ENCODE peak calls at places on chromosomes 3 and 15, in nine cellular contexts. R, I, V, F, B, T, A, O and M are unnamed samples.

GRCh38 chr3:13452490-13453335 is 27.4 kb upstream of the HDAC11 start:
- DNase-seq in R (no peak), I (peak; percentile 61), V (peak; percentile 79), F (peak; percentile 26), B (peak; percentile 84), T (peak; percentile 61), A (peak; percentile 70), O (peak; percentile 49), M (no peak)

GRCh38 chr3:153290278-153291015 is 128.4 kb downstream of the RAP2B start:
- DNase-seq in R (no peak), I (no peak), V (peak; percentile 57), F (no peak), B (no peak), T (no peak), A (peak; percentile 18), O (no peak), M (no peak)

GRCh38 chr3:122668930-122669730 is 11.5 kb upstream of the PARP14 start:
- DNase-seq in R (no peak), I (no peak), V (peak; percentile 95), F (no peak), B (no peak), T (no peak), A (peak; percentile 53), O (no peak), M (no peak)

GRCh38 chr3:77539677-77540076 is 499.8 kb downstream of the ROBO2 start:
- DNase-seq in R (no peak), I (no peak), V (no peak), F (no peak), B (no peak), T (no peak), A (no peak), O (no peak), M (no peak)

GRCh38 chr3:183385698-183386590 is 42.5 kb downstream of the MCF2L2 start:
- DNase-seq in R (no peak), I (peak; percentile 70), V (peak; percentile 86), F (peak; percentile 41), B (peak; percentile 95), T (peak; percentile 74), A (peak; percentile 81), O (peak; percentile 48), M (no peak)

GRCh38 chr15:39075311-39075710 is 505.6 kb upstream of the THBS1 start:
- DNase-seq in R (no peak), I (no peak), V (no peak), F (no peak), B (no peak), T (no peak), A (no peak), O (no peak), M (no peak)

GRCh38 chr3:111951032-111951431 is 27.8 kb upstream of the ABHD10 start:
- DNase-seq in R (no peak), I (no peak), V (no peak), F (no peak), B (no peak), T (no peak), A (no peak), O (no peak), M (no peak)

GRCh38 chr15:68208641-68209240 is 3.6 kb upstream of the CALML4 start:
- DNase-seq in R (no peak), I (peak; percentile 7), V (no peak), F (peak; percentile 13), B (peak; percentile 62), T (no peak), A (no peak), O (no peak), M (no peak)

GRCh38 chr3:192449036-192449435 is 278.3 kb downstream of the FGF12 start:
- DNase-seq in R (no peak), I (no peak), V (no peak), F (no peak), B (peak; percentile 64), T (no peak), A (no peak), O (no peak), M (no peak)

GRCh38 chr15:101528108-101528916 is 38.8 kb upstream of the PCSK6 start:
- DNase-seq in R (peak; percentile 52), I (no peak), V (no peak), F (peak; percentile 35), B (no peak), T (no peak), A (peak; percentile 72), O (no peak), M (no peak)

GRCh38 chr3:171444291-171444690 is 15.9 kb downstream of the TNIK start:
- DNase-seq in R (no peak), I (no peak), V (no peak), F (no peak), B (no peak), T (no peak), A (no peak), O (no peak), M (no peak)

GRCh38 chr3:67598814-67599556 is 55.4 kb downstream of the SUCLG2 start:
- DNase-seq in R (no peak), I (no peak), V (no peak), F (no peak), B (no peak), T (no peak), A (no peak), O (no peak), M (no peak)

GRCh38 chr15:40010681-40011080 is 28.3 kb downstream of the SRP14 start:
- DNase-seq in R (no peak), I (no peak), V (no peak), F (no peak), B (no peak), T (no peak), A (peak; percentile 10), O (no peak), M (no peak)

GRCh38 chr15:70618929-70619328 is 144.4 kb downstream of the UACA start:
- DNase-seq in R (no peak), I (no peak), V (peak; percentile 16), F (no peak), B (no peak), T (no peak), A (no peak), O (no peak), M (no peak)

GRCh38 chr3:38125305-38126120 is 11.4 kb downstream of the ACAA1 start:
- DNase-seq in R (no peak), I (no peak), V (no peak), F (no peak), B (no peak), T (no peak), A (no peak), O (no peak), M (no peak)

GRCh38 chr3:8972614-8973013 is 9.3 kb upstream of the RAD18 start:
- DNase-seq in R (no peak), I (peak; percentile 60), V (peak; percentile 66), F (no peak), B (peak; percentile 67), T (no peak), A (peak; percentile 49), O (no peak), M (no peak)

DNA sequence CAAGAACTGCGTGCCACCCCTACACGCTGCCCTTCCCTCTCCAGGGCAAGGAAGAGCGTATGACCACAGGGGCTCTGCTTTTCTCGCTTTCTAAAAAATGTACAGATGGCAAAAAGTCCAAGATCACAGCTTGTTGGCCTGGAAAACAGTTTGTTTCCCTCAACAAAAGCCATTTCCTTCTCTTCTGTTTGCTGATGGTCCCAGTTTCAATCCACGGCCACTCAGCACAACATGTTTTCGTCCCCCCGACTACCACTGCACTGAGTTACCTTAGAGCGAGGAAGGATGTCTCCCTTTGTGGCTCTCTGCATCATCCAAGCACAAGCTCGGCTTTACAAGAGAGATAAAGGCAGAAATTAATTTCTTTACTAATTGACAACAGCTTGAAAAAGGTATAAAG is 70.9 kb downstream of the ABTB1 start:
- DNase-seq in R (no peak), I (no peak), V (no peak), F (no peak), B (no peak), T (no peak), A (no peak), O (no peak), M (no peak)
- H3K4me1 ChIP-seq in R (peaks cover 32% of the 10 kb centered on the region), I (no peaks in the 10 kb centered on the region), V (peaks cover 28% of the 10 kb centered on the region), F (peaks cover 58% of the 10 kb centered on the region), B (peaks cover 44% of the 10 kb centered on the region), T (no peaks in the 10 kb centered on the region), A (peaks cover 41% of the 10 kb centered on the region), O (no peaks in the 10 kb centered on the region), M (peaks cover 5% of the 10 kb centered on the region)

GRCh38 chr3:127959041-127959440 is 44.0 kb downstream of the KBTBD12 start:
- DNase-seq in R (no peak), I (no peak), V (peak; percentile 19), F (no peak), B (no peak), T (no peak), A (no peak), O (no peak), M (no peak)

GRCh38 chr3:127962937-127963336 is 47.9 kb downstream of the KBTBD12 start:
- DNase-seq in R (no peak), I (no peak), V (no peak), F (no peak), B (no peak), T (no peak), A (no peak), O (no peak), M (no peak)

GRCh38 chr3:127961124-127961523 is 46.1 kb downstream of the KBTBD12 start:
- DNase-seq in R (no peak), I (no peak), V (no peak), F (no peak), B (no peak), T (no peak), A (no peak), O (no peak), M (no peak)

GRCh38 chr3:127961963-127962362 is 46.9 kb downstream of the KBTBD12 start:
- DNase-seq in R (no peak), I (no peak), V (peak; percentile 91), F (no peak), B (no peak), T (no peak), A (peak; percentile 6), O (no peak), M (no peak)

DNA sequence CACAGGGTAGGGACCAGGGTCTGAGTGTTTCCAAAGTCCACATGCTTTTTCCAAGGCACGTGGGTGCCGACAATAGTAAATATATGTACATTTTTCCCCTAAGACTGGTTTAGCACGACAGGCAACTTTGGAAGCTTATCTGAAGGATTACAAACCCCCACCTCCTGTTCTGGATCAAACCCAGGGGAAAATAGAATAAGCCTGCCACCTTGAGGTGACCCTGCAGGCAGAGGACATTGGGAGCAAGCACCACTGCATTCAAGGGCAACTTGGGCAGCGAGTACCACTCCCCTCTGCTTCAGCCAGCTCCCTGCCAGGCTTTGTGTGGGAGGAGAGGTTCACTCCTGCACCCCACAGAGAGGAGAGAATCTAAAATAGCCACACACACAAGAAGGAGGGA is 44.8 kb downstream of the KBTBD12 start:
- DNase-seq in R (no peak), I (peak; percentile 55), V (peak; percentile 62), F (no peak), B (peak; percentile 46), T (peak; percentile 74), A (peak; percentile 30), O (no peak), M (no peak)
- H3K4me3 ChIP-seq in R (no peak overlapping the region), I (no peak overlapping the region), V (no peak overlapping the region), F (no peak overlapping the region), B (no peak overlapping the region), T (no peak overlapping the region), A (no peak overlapping the region), O (no peak overlapping the region), M (no peak overlapping the region)

GRCh38 chr3:5006755-5007202 is 27.5 kb downstream of the BHLHE40 start:
- DNase-seq in R (peak; percentile 70), I (no peak), V (no peak), F (peak; percentile 41), B (no peak), T (no peak), A (peak; percentile 67), O (peak; percentile 80), M (no peak)
- H3K4me1 ChIP-seq in R (no peaks in the 10 kb centered on the region), I (peaks cover 7% of the 10 kb centered on the region), V (no peaks in the 10 kb centered on the region), F (no peaks in the 10 kb centered on the region), B (peaks cover 22% of the 10 kb centered on the region), T (peaks cover 4% of the 10 kb centered on the region), A (peaks cover 9% of the 10 kb centered on the region), O (peaks cover 10% of the 10 kb centered on the region), M (no peaks in the 10 kb centered on the region)

GRCh38 chr3:49732592-49732991 is 8.8 kb upstream of the GMPPB start:
- DNase-seq in R (no peak), I (no peak), V (no peak), F (no peak), B (no peak), T (no peak), A (no peak), O (no peak), M (no peak)
- H3K4me3 ChIP-seq in R (no peak overlapping the region), I (no peak overlapping the region), V (no peak overlapping the region), F (no peak overlapping the region), B (no peak overlapping the region), T (no peak overlapping the region), A (no peak overlapping the region), O (no peak overlapping the region), M (no peak overlapping the region)